ENCODE peak calls at places on chromosomes 1 and 21, in eight cellular contexts. B, D, G, J, P, R, L and A are unnamed samples.
A peak's percentile ranks its signal among the peaks of the same experiment; 100 is the strongest.

GRCh38 chr1:145878724-145879123 is 6.9 kb downstream of the ANKRD35 start:
- DNase-seq in D (no peak), B (no peak), J (no peak), P (no peak), L (no peak), G (no peak), R (no peak), A (no peak)

GRCh38 chr1:67937651-67938050 is 104.4 kb upstream of the GNG12 start:
- DNase-seq in D (no peak), B (no peak), R (no peak), L (no peak), G (peak; percentile 49), P (no peak), J (no peak), A (no peak)

GRCh38 chr1:20379075-20379474 is 88.4 kb downstream of the VWA5B1 start:
- DNase-seq in P (no peak), G (no peak), L (no peak), B (no peak), R (no peak), D (no peak), J (no peak), A (no peak)

GRCh38 chr1:155091071-155092051 is 12.7 kb downstream of the EFNA3 start:
- DNase-seq in L (peak; percentile 91), B (peak; percentile 84), R (peak; percentile 91), J (peak; percentile 92), D (peak; percentile 84), P (peak; percentile 67), G (peak; percentile 16), A (peak; percentile 81)

GRCh38 chr1:151312439-151313225 is 14.6 kb downstream of the PI4KB start:
- DNase-seq in B (no peak), L (no peak), R (no peak), J (no peak), D (no peak), G (no peak), P (no peak), A (no peak)

GRCh38 chr1:27658951-27659496 is 13.0 kb downstream of the IFI6 start:
- DNase-seq in G (peak; percentile 59), L (peak; percentile 51), J (no peak), B (no peak), P (no peak), R (no peak), D (no peak), A (no peak)

GRCh38 chr1:217747156-217747769 is 116.1 kb downstream of the SPATA17 start:
- DNase-seq in J (no peak), B (no peak), P (no peak), D (no peak), G (peak; percentile 13), R (no peak), L (no peak), A (no peak)

GRCh38 chr1:197692965-197693364 is 82.3 kb downstream of the DENND1B start:
- DNase-seq in P (no peak), B (no peak), R (no peak), J (no peak), D (no peak), L (no peak), G (peak; percentile 5), A (no peak)

GRCh38 chr1:19477284-19478240 is 7.8 kb downstream of the CAPZB start:
- DNase-seq in L (no peak), P (no peak), J (no peak), B (no peak), D (no peak), R (no peak), G (no peak), A (no peak)

GRCh38 chr1:160256396-160257046 is 5.8 kb downstream of the DCAF8 start:
- DNase-seq in P (no peak), L (no peak), R (peak; percentile 10), G (peak; percentile 87), D (no peak), B (no peak), J (no peak), A (no peak)

GRCh38 chr1:246142320-246142893 is 364.7 kb downstream of the SMYD3 start:
- DNase-seq in P (no peak), B (no peak), D (no peak), R (peak; percentile 25), G (peak; percentile 95), J (no peak), L (no peak), A (no peak)

GRCh38 chr1:68571499-68571898 is 74.6 kb upstream of the DEPDC1 start:
- DNase-seq in G (peak; percentile 1), P (no peak), B (no peak), D (no peak), R (no peak), J (no peak), L (no peak), A (no peak)

GRCh38 chr1:228956864-228957263 is 221.6 kb downstream of the RHOU start:
- DNase-seq in L (peak; percentile 6), P (no peak), J (no peak), B (no peak), G (no peak), R (no peak), D (no peak), A (no peak)

GRCh38 chr1:6245869-6246496 is 2.0 kb downstream of the HES3 start:
- DNase-seq in B (peak; percentile 33), L (peak; percentile 94), D (no peak), G (no peak), P (peak; percentile 25), J (no peak), R (no peak), A (no peak)

GRCh38 chr1:24503870-24504523 is 1.4 kb downstream of the RCAN3 start:
- DNase-seq in B (no peak), R (no peak), G (no peak), J (no peak), D (no peak), P (no peak), L (no peak), A (no peak)

GRCh38 chr21:35932232-35932911 is 128.0 kb downstream of the SETD4 start:
- DNase-seq in D (peak; percentile 27), J (no peak), G (peak; percentile 90), B (no peak), R (no peak), L (no peak), P (no peak), A (no peak)

DNA sequence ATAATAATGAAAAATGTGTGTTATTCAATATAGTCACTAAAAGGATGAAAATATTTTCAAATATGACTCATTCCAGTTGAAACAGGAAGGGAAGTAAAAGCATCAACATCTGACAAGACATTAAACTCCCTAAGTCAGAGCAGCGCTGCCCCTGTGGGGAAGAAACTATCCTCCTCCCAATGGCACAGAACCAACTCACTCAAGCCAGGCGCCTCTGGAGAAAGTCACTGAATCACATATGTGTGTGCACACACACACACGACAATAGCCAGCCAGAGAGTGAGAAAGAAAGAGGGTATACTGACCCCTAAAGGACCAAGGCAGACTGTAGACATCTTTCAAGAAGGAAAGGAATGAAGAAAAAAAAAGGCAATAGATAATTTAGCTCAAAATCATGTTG is 126.9 kb downstream of the SETD4 start:
- DNase-seq in P (no peak), L (no peak), R (no peak), D (peak; percentile 38), J (no peak), B (no peak), G (peak; percentile 73), A (no peak)
- TF ChIP-seq CTCF in P (no peak), L (peak; percentile 53), R (no peak), D (no peak), J (no peak), B (no peak), G (peak; percentile 37), A (no peak)

GRCh38 chr1:153680120-153680403 is 1.6 kb downstream of the NPR1 start:
- DNase-seq in B (no peak), R (no peak), J (no peak), P (no peak), L (peak; percentile 57), D (no peak), G (no peak), A (no peak)

GRCh38 chr1:153682730-153683129 is 4.2 kb downstream of the NPR1 start:
- DNase-seq in J (no peak), L (no peak), P (no peak), B (no peak), D (no peak), R (no peak), G (no peak), A (no peak)

GRCh38 chr1:153677718-153678518 is 570 bp upstream of the NPR1 start:
- DNase-seq in G (no peak), J (peak; percentile 37), R (peak; percentile 66), D (peak; percentile 40), P (peak; percentile 29), B (peak; percentile 63), L (peak; percentile 77), A (no peak)

GRCh38 chr1:153679337-153680119 is 1.0 kb downstream of the NPR1 start:
- DNase-seq in B (no peak), G (no peak), D (peak; percentile 29), P (no peak), L (no peak), J (peak; percentile 46), R (peak; percentile 28), A (no peak)

DNA sequence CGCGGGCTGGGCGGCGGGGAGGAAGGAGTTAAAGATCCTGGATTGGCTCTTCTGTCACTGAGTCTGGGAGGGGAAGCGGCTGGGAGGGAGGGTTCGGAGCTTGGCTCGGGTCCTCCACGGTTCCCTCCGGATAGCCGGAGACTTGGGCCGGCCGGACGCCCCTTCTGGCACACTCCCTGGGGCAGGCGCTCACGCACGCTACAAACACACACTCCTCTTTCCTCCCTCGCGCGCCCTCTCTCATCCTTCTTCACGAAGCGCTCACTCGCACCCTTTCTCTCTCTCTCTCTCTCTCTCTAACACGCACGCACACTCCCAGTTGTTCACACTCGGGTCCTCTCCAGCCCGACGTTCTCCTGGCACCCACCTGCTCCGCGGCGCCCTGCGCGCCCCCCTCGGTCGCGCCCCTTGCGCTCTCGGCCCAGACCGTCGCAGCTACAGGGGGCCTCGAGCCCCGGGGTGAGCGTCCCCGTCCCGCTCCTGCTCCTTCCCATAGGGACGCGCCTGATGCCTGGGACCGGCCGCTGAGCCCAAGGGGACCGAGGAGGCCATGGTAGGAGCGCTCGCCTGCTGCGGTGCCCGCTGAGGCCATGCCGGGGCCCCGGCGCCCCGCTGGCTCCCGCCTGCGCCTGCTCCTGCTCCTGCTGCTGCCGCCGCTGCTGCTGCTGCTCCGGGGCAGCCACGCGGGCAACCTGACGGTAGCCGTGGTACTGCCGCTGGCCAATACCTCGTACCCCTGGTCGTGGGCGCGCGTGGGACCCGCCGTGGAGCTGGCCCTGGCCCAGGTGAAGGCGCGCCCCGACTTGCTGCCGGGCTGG is at the start of gene NPR1:
- DNase-seq in D (peak; percentile 72), R (peak; percentile 37), J (no peak), L (peak; percentile 54), G (no peak), B (peak; percentile 40), P (no peak), A (no peak)
- TF ChIP-seq CTCF in D (no peak), R (no peak), J (no peak), L (no peak), G (no peak), B (no peak), P (no peak), A (no peak)

GRCh38 chr1:171563675-171564074 is 58.4 kb upstream of the MYOCOS start:
- DNase-seq in B (no peak), J (no peak), G (peak; percentile 78), D (no peak), L (no peak), P (no peak), R (no peak), A (no peak)

GRCh38 chr1:171566467-171566866 is 55.6 kb upstream of the MYOCOS start:
- DNase-seq in D (no peak), J (no peak), R (no peak), G (no peak), L (no peak), P (no peak), B (no peak), A (no peak)
- TF ChIP-seq CTCF in D (no peak), J (no peak), R (no peak), G (no peak), L (peak; percentile 29), P (no peak), B (no peak), A (no peak)

GRCh38 chr1:26283226-26283853 is 3.5 kb downstream of the SH3BGRL3 start:
- DNase-seq in D (no peak), R (no peak), B (no peak), J (no peak), G (no peak), L (peak; percentile 20), P (no peak), A (no peak)
- TF ChIP-seq CTCF in D (no peak), R (no peak), B (no peak), J (no peak), G (no peak), L (no peak), P (no peak), A (no peak)